ENCODE peak calls at places on chromosomes 6 and 20, in seven cellular contexts. U, T, A, J, Y, M and W are unnamed samples.
A peak's percentile ranks its signal among the peaks of the same experiment; 100 is the strongest.

GRCh38 chr20:25277941-25278521 is 30.1 kb downstream of the PYGB start:
- DNase-seq in U (no peak), T (no peak), A (no peak), J (no peak), Y (no peak), M (no peak), W (no peak)

GRCh38 chr20:48904566-48905321 is 16.8 kb upstream of the ARFGEF2 start:
- DNase-seq in U (peak; percentile 43), T (peak; percentile 95), A (no peak), J (peak; percentile 79), Y (peak; percentile 82), M (peak; percentile 85), W (peak; percentile 85)

GRCh38 chr20:49406666-49407065 is 75.8 kb downstream of the KCNB1 start:
- DNase-seq in U (no peak), T (no peak), A (no peak), J (no peak), Y (no peak), M (no peak), W (no peak)

GRCh38 chr6:7697432-7697819 is 28.5 kb upstream of the BMP6 start:
- DNase-seq in U (no peak), T (no peak), A (no peak), J (no peak), Y (peak; percentile 38), M (no peak), W (no peak)

GRCh38 chr6:48881551-48881950 is 581.5 kb downstream of the MMUT start:
- DNase-seq in U (no peak), T (no peak), A (no peak), J (peak; percentile 0), Y (peak; percentile 15), M (no peak), W (no peak)

GRCh38 chr6:7425808-7426190 is 36.2 kb downstream of the RIOK1 start:
- DNase-seq in U (no peak), T (no peak), A (no peak), J (no peak), Y (no peak), M (no peak), W (no peak)

GRCh38 chr20:24990810-24991252 is 1.7 kb downstream of the APMAP start:
- DNase-seq in U (no peak), T (no peak), A (no peak), J (no peak), Y (no peak), M (no peak), W (no peak)

GRCh38 chr6:39849764-39850163 is 57.6 kb downstream of the DAAM2 start:
- DNase-seq in U (no peak), T (no peak), A (no peak), J (no peak), Y (peak; percentile 23), M (no peak), W (no peak)

GRCh38 chr6:136782021-136782770 is 10.1 kb downstream of the MAP3K5 start:
- DNase-seq in U (no peak), T (no peak), A (no peak), J (peak; percentile 67), Y (peak; percentile 80), M (no peak), W (peak; percentile 62)

GRCh38 chr6:142408409-142408808 is 106.6 kb downstream of the ADGRG6 start:
- DNase-seq in U (no peak), T (no peak), A (no peak), J (peak; percentile 22), Y (peak; percentile 21), M (no peak), W (peak; percentile 44)

GRCh38 chr20:53797085-53797484 is 203.4 kb upstream of the ZNF217 start:
- DNase-seq in U (no peak), T (no peak), A (no peak), J (no peak), Y (no peak), M (no peak), W (no peak)

GRCh38 chr20:47454298-47455132 is 47.2 kb upstream of the NCOA3 start:
- DNase-seq in U (no peak), T (no peak), A (no peak), J (no peak), Y (peak; percentile 65), M (no peak), W (no peak)

GRCh38 chr20:34066476-34067090 is 45.5 kb downstream of the EIF2S2 start:
- DNase-seq in U (no peak), T (no peak), A (no peak), J (peak; percentile 43), Y (no peak), M (no peak), W (peak; percentile 78)

GRCh38 chr6:157659536-157660271 is 163.3 kb upstream of the SNX9 start:
- DNase-seq in U (no peak), T (no peak), A (no peak), J (no peak), Y (no peak), M (no peak), W (no peak)

GRCh38 chr6:95576218-95576617 is 1.1 kb upstream of the MANEA start:
- DNase-seq in U (no peak), T (no peak), A (no peak), J (peak; percentile 23), Y (peak; percentile 4), M (no peak), W (peak; percentile 2)

GRCh38 chr20:22958390-22958789 is 76.7 kb upstream of the SSTR4 start:
- DNase-seq in U (no peak), T (no peak), A (no peak), J (no peak), Y (no peak), M (no peak), W (no peak)

GRCh38 chr6:89347825-89348224 is 4.7 kb downstream of the UBE2J1 start:
- DNase-seq in U (no peak), T (no peak), A (no peak), J (peak; percentile 44), Y (peak; percentile 72), M (no peak), W (no peak)

GRCh38 chr6:48979806-48980205 is 483.2 kb downstream of the MMUT start:
- DNase-seq in U (no peak), T (no peak), A (no peak), J (no peak), Y (no peak), M (no peak), W (no peak)

GRCh38 chr6:44199883-44200282 is 16.8 kb upstream of the MYMX start:
- DNase-seq in U (no peak), T (no peak), A (no peak), J (no peak), Y (no peak), M (no peak), W (no peak)

GRCh38 chr6:54094837-54095236 is 16.4 kb upstream of the MLIP start:
- DNase-seq in U (no peak), T (no peak), A (no peak), J (no peak), Y (no peak), M (no peak), W (no peak)

GRCh38 chr6:112086744-112087135 is 542 bp downstream of the TUBE1 start:
- DNase-seq in U (peak; percentile 58), T (peak; percentile 33), A (no peak), J (peak; percentile 72), Y (peak; percentile 67), M (peak; percentile 4), W (peak; percentile 62)

GRCh38 chr6:37134622-37135191 is 35.2 kb upstream of the PIM1 start:
- DNase-seq in U (no peak), T (peak; percentile 95), A (no peak), J (peak; percentile 98), Y (peak; percentile 97), M (no peak), W (peak; percentile 96)